ENCODE peak calls at places on chromosome 21, in four cellular contexts. Q is SK-N-SH, C is HepG2, A is K562. V is an unnamed sample. For H3K36me3, the result is how much of the 10 kb centered on the place peaks cover.

GRCh38 chr21:14545906-14546480 is at the start of gene SAMSN1:
- DNase-seq in Q (no peak), C (no peak), A (peak), V (no peak)

GRCh38 chr21:42563261-42564045 is 49.8 kb downstream of the SLC37A1 start:
- DNase-seq in Q (no peak), C (no peak), A (peak), V (no peak)

GRCh38 chr21:44576025-44576420 is 2.5 kb downstream of the KRTAP10-4 start:
- DNase-seq in Q (no peak), C (no peak), A (no peak), V (no peak)

GRCh38 chr21:42027804-42028753 is 17.9 kb upstream of the ZBTB21 start:
- DNase-seq in Q (no peak), C (no peak), A (no peak), V (no peak)

GRCh38 chr21:32414579-32415358 is 2.3 kb downstream of the EVA1C start:
- DNase-seq in Q (peak), C (no peak), A (no peak), V (no peak)

GRCh38 chr21:33219300-33219699 is 10.4 kb upstream of the IFNAR2 start:
- DNase-seq in Q (no peak), C (no peak), A (no peak), V (no peak)

GRCh38 chr21:45618287-45618686 is 25.2 kb upstream of the PCBP3 start:
- DNase-seq in Q (peak), C (no peak), A (no peak), V (no peak)

GRCh38 chr21:45818904-45819285 is 162.7 kb upstream of the COL6A1 start:
- DNase-seq in Q (no peak), C (peak), A (no peak), V (no peak)

GRCh38 chr21:32520885-32521735 is 64.2 kb downstream of the TCP10L start:
- DNase-seq in Q (peak), C (no peak), A (no peak), V (no peak)

GRCh38 chr21:17819878-17820232 is 699 bp upstream of the C21orf91 start:
- DNase-seq in Q (peak), C (peak), A (peak), V (no peak)

GRCh38 chr21:45001134-45002095 is 61.6 kb downstream of the SLX9 start:
- DNase-seq in Q (no peak), C (no peak), A (no peak), V (no peak)

GRCh38 chr21:28150778-28151177 is 841.9 kb downstream of the LTN1 start:
- DNase-seq in Q (no peak), C (no peak), A (no peak), V (no peak)

GRCh38 chr21:43805275-43805800 is 16.0 kb downstream of the RRP1 start:
- DNase-seq in Q (no peak), C (no peak), A (no peak), V (no peak)

GRCh38 chr21:45010096-45010495 is 64.3 kb upstream of the ADARB1 start:
- DNase-seq in Q (no peak), C (peak), A (no peak), V (no peak)

GRCh38 chr21:45335151-45335760 is 47.6 kb upstream of the POFUT2 start:
- DNase-seq in Q (no peak), C (no peak), A (no peak), V (no peak)

GRCh38 chr21:27244356-27244755 is 277.5 kb upstream of the ADAMTS5 start:
- DNase-seq in Q (no peak), C (no peak), A (no peak), V (no peak)

GRCh38 chr21:17921579-17922530 is 102.7 kb upstream of the C21orf91 start:
- DNase-seq in Q (peak), C (no peak), A (no peak), V (no peak)

GRCh38 chr21:16419188-16419874 is 689.5 kb downstream of the USP25 start:
- DNase-seq in Q (peak), C (peak), A (no peak), V (no peak)

GRCh38 chr21:36988536-36988935 is 18.0 kb upstream of the RIPPLY3 start:
- DNase-seq in Q (peak), C (no peak), A (no peak), V (no peak)

GRCh38 chr21:33377221-33377620 is 26.0 kb upstream of the IFNGR2 start:
- DNase-seq in Q (no peak), C (no peak), A (no peak), V (no peak)

GRCh38 chr21:45262616-45263015 is 25.1 kb downstream of the POFUT2 start:
- DNase-seq in Q (peak), C (no peak), A (no peak), V (no peak)

GRCh38 chr21:19322360-19322759 is 918.8 kb upstream of the TMPRSS15 start:
- DNase-seq in Q (no peak), C (no peak), A (no peak), V (no peak)
- TF ChIP-seq CTCF in Q (peak), C (no peak), A (peak), V (no peak)

GRCh38 chr21:35457097-35457496 is 408.0 kb upstream of the RUNX1 start:
- DNase-seq in Q (no peak), C (no peak), A (no peak), V (no peak)

GRCh38 chr21:35461700-35462099 is 412.6 kb upstream of the RUNX1 start:
- DNase-seq in Q (no peak), C (no peak), A (no peak), V (no peak)

GRCh38 chr21:35460441-35460840 is 411.3 kb upstream of the RUNX1 start:
- DNase-seq in Q (no peak), C (no peak), A (no peak), V (no peak)

DNA sequence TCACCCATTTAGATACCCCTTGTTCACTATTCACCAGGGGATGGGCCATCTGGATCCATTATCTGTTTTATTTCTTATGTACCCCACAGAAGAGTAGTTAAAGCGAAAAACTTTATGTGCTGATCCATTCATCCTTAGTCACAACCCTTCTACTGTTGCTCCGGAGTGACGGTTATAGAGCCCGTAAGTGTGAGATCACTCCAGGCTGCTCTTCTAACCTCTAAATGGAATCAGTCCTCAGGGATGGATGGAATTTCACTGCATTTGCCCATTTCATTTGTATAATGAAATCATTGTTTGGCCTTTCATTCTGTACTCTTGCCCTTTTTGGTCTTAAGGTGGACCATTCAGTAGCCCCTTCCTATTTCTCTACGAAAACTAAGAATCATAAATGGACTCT is 409.3 kb upstream of the RUNX1 start:
- DNase-seq in Q (no peak), C (no peak), A (no peak), V (no peak)
- H3K36me3 ChIP-seq in Q (under half), C (under half), A (under half), V (under half)

DNA sequence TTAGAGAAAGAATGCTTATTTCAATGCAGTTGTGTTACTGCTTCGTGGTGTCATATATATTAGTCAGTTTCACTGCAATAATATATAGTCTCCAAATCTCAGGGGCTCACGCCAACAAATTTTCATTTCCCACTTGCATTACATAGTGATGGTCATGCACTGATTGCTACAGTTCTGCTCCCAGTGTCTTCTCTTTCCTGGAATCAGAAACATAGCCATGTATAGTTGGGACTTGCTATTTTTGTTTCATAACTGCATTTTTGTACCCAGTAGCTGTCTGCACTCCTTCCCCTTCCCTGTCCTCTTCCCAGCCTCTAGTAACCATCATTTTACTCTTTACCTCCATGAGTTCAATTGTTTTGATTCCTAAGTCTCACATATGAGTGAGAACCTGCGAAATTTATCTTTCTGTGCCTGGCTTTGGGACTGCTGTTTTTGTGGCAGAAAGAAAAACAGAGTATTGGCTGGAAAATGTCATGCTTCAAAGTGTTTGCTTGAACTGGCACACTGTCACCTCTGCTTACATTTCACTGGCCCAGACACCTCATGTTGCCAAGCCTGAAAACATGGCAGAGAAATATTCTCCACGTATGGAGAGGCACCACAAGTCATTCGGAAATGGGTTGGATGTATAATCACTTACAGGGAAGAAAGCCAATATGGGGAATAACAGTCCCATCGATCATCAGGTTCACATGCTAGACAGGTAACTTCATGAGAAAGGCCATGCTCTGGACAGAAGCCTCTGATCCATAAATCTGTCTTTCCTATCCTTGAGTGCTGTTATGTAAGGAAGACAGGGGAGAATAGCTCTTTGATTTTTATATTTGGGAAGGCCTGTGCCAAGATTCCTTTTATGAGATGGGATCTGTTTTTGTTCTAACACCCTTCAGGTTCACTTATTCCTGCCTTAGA is 60.4 kb upstream of the BACH1 start:
- DNase-seq in Q (no peak), C (no peak), A (no peak), V (no peak)
- TF ChIP-seq ELF1 in Q (no peak), C (no peak), A (no peak), V (no peak)

DNA sequence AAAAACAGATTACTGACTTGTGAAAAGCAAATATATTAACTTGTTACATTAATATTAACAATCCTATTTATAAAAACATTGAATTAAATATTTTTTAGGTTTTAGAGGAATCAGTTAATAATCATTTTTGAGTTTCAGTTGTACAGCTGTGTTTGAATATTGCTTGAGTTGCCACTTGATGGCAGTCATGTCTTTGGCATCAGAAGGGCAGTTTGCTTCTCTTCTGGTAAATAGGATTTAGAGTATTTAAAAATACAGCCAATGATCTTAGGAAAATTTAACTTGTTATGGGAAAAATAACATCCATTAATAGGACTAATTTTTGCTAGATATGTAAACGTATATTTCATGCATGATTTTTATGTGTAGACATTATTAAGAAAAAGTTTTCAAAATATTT is 234.1 kb downstream of the NCAM2 start:
- DNase-seq in Q (peak), C (no peak), A (no peak), V (no peak)
- TF ChIP-seq CTCF in Q (peak), C (no peak), A (peak), V (no peak)

GRCh38 chr21:25984538-25984937 is 186.0 kb downstream of the APP start:
- DNase-seq in Q (no peak), C (no peak), A (no peak), V (no peak)
- H3K36me3 ChIP-seq in Q (under half), C (under half), A (under half), V (under half)

DNA sequence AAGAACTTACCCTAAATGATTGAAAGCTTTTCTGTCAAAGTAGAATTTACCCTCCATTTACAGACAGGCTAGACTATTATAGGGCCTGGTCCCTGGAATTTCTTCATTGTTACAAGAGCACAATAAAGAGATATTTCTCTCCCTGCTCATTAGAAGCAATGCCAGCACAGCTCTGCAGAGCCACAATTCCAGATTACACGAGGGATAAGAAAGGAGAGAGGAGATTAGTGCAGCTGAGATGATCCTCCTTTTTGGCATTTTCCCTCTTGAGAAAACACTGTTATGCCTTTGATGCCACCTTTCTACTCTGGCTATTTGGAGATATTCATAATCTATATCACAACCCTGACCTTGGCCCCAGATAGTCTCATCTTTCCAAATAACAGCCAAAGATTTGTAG is 1119.5 kb upstream of the TMPRSS15 start:
- DNase-seq in Q (no peak), C (no peak), A (no peak), V (no peak)
- TF ChIP-seq ELF1 in Q (no peak), C (no peak), A (no peak), V (no peak)

GRCh38 chr21:39915881-39916280 is 48.6 kb downstream of the PCP4 start:
- DNase-seq in Q (no peak), C (no peak), A (no peak), V (no peak)

GRCh38 chr21:39908265-39908923 is 41.2 kb downstream of the PCP4 start:
- DNase-seq in Q (no peak), C (no peak), A (no peak), V (no peak)

GRCh38 chr21:39911792-39912191 is 44.6 kb downstream of the PCP4 start:
- DNase-seq in Q (no peak), C (no peak), A (no peak), V (no peak)

GRCh38 chr21:39913651-39914145 is 46.5 kb downstream of the PCP4 start:
- DNase-seq in Q (no peak), C (no peak), A (no peak), V (no peak)

GRCh38 chr21:39911286-39911685 is 44.0 kb downstream of the PCP4 start:
- DNase-seq in Q (no peak), C (no peak), A (no peak), V (no peak)
- TF ChIP-seq CTCF in Q (no peak), C (no peak), A (peak), V (peak)

GRCh38 chr21:25383545-25383944 is 223.7 kb downstream of the MRPL39 start:
- DNase-seq in Q (no peak), C (no peak), A (no peak), V (no peak)
- H3K36me3 ChIP-seq in Q (under half), C (under half), A (under half), V (under half)

V was measured in HCT116.